ENCODE peak calls at places on chromosome 15, in nine cellular contexts. K, C, H, L, V, X, P, O and M are unnamed samples.

GRCh38 chr15:70267879-70268278 is 170.2 kb upstream of the TLE3 start:
- DNase-seq in H (no peak), P (no peak), L (no peak), V (no peak), C (no peak), O (no peak), X (peak), K (no peak), M (no peak)

GRCh38 chr15:55770261-55770660 is 27.3 kb upstream of the PRTG start:
- DNase-seq in L (no peak), O (no peak), V (no peak), X (no peak), C (no peak), P (no peak), K (no peak), H (no peak), M (no peak)

GRCh38 chr15:60120100-60120499 is 116.0 kb downstream of the FOXB1 start:
- DNase-seq in K (no peak), X (no peak), V (no peak), C (no peak), P (no peak), L (no peak), O (no peak), H (no peak), M (no peak)

GRCh38 chr15:66820474-66821258 is 118.6 kb downstream of the SMAD6 start:
- DNase-seq in H (no peak), C (no peak), L (no peak), P (no peak), X (peak), O (no peak), K (no peak), V (no peak), M (no peak)

GRCh38 chr15:68252925-68253534 is 23.5 kb upstream of the CLN6 start:
- DNase-seq in V (no peak), L (peak), C (peak), X (peak), H (peak), P (no peak), O (no peak), K (peak), M (peak)

GRCh38 chr15:80991446-80991845 is 1.8 kb upstream of the MESD start:
- DNase-seq in V (no peak), H (no peak), O (peak), K (no peak), X (no peak), C (peak), L (no peak), P (peak), M (no peak)

GRCh38 chr15:32818758-32819405 is 101.1 kb downstream of the GREM1 start:
- DNase-seq in K (no peak), V (no peak), O (no peak), P (no peak), X (peak), L (no peak), C (no peak), H (no peak), M (no peak)

GRCh38 chr15:93102211-93102610 is 13.2 kb upstream of the RGMA start:
- DNase-seq in V (no peak), L (no peak), H (no peak), K (no peak), C (no peak), O (no peak), X (no peak), P (no peak), M (no peak)

GRCh38 chr15:82737975-82738374 is 28.3 kb upstream of the AP3B2 start:
- DNase-seq in C (no peak), O (no peak), P (no peak), V (no peak), X (peak), H (no peak), L (no peak), K (no peak), M (no peak)

GRCh38 chr15:89101302-89102191 is 13.3 kb downstream of the ABHD2 start:
- DNase-seq in C (peak), V (no peak), O (peak), K (peak), P (no peak), L (no peak), X (peak), H (no peak), M (peak)

GRCh38 chr15:84633311-84634227 is 20.5 kb downstream of the WDR73 start:
- DNase-seq in X (peak), H (no peak), C (peak), K (peak), V (peak), P (peak), L (peak), O (peak), M (peak)

GRCh38 chr15:47496343-47497185 is 220.7 kb upstream of the SEMA6D start:
- DNase-seq in P (no peak), X (no peak), C (no peak), L (no peak), O (no peak), V (no peak), K (no peak), H (no peak), M (no peak)

GRCh38 chr15:64247535-64247905 is 84.7 kb upstream of the PPIB start:
- DNase-seq in H (no peak), P (no peak), V (no peak), X (no peak), O (no peak), C (no peak), K (no peak), L (no peak), M (no peak)

GRCh38 chr15:55379095-55379494 is 29.1 kb downstream of the CCPG1 start:
- DNase-seq in K (no peak), C (no peak), L (no peak), V (no peak), H (no peak), X (no peak), O (no peak), P (no peak), M (no peak)

GRCh38 chr15:62850791-62851291 is 191.7 kb upstream of the TPM1 start:
- DNase-seq in P (no peak), V (no peak), L (no peak), H (no peak), X (peak), K (peak), C (peak), O (no peak), M (no peak)

GRCh38 chr15:37933685-37934084 is 755 bp upstream of the TMCO5A start:
- DNase-seq in K (no peak), H (no peak), L (no peak), O (no peak), C (peak), P (no peak), V (no peak), X (no peak), M (no peak)

GRCh38 chr15:84953136-84953535 is 28.5 kb upstream of the PDE8A start:
- DNase-seq in O (no peak), P (no peak), V (no peak), K (no peak), L (no peak), H (no peak), C (no peak), X (no peak), M (no peak)

GRCh38 chr15:58346361-58346760 is 85.4 kb upstream of the LIPC start:
- DNase-seq in C (peak), X (no peak), V (no peak), K (peak), L (no peak), O (no peak), P (no peak), H (no peak), M (no peak)

GRCh38 chr15:45200799-45201556 is 13.2 kb upstream of the SHF start:
- DNase-seq in P (peak), O (peak), H (peak), C (peak), X (peak), L (peak), V (peak), K (peak), M (peak)

GRCh38 chr15:84681822-84682221 is 23.8 kb upstream of the NMB start:
- DNase-seq in V (peak), K (no peak), X (no peak), P (no peak), C (peak), O (no peak), H (no peak), L (peak), M (no peak)

GRCh38 chr15:96807361-96807760 is 476.9 kb downstream of the NR2F2 start:
- DNase-seq in C (no peak), O (no peak), K (no peak), P (no peak), V (no peak), L (no peak), H (no peak), X (no peak), M (no peak)

GRCh38 chr15:46502668-46503067 is 867.8 kb downstream of the SQOR start:
- DNase-seq in H (no peak), L (no peak), O (no peak), V (no peak), C (peak), X (no peak), K (no peak), P (no peak), M (no peak)

GRCh38 chr15:29136815-29137214 is 132.8 kb downstream of the NSMCE3 start:
- DNase-seq in P (no peak), L (no peak), K (no peak), H (no peak), V (no peak), O (no peak), X (no peak), C (no peak), M (peak)

GRCh38 chr15:73196113-73196512 is 143.8 kb downstream of the NEO1 start:
- DNase-seq in C (no peak), L (no peak), V (no peak), O (no peak), K (no peak), P (no peak), X (no peak), H (no peak), M (no peak)

GRCh38 chr15:63030101-63030528 is 12.4 kb upstream of the TPM1 start:
- DNase-seq in P (no peak), L (no peak), X (no peak), H (no peak), K (no peak), C (no peak), O (no peak), V (no peak), M (no peak)

GRCh38 chr15:64344651-64345262 is 11.2 kb downstream of the CSNK1G1 start:
- DNase-seq in X (no peak), P (no peak), O (no peak), H (no peak), L (no peak), V (no peak), K (no peak), C (peak), M (no peak)

GRCh38 chr15:37101634-37102314 is 1.4 kb upstream of the MEIS2 start:
- DNase-seq in H (no peak), O (peak), P (peak), L (no peak), K (peak), X (peak), C (peak), V (no peak), M (no peak)

GRCh38 chr15:101472033-101472432 is 17.5 kb downstream of the PCSK6 start:
- DNase-seq in P (no peak), H (no peak), V (no peak), X (no peak), L (no peak), O (no peak), C (no peak), K (no peak), M (no peak)

GRCh38 chr15:41153733-41154132 is 37.7 kb upstream of the INO80 start:
- DNase-seq in P (no peak), C (no peak), V (no peak), K (no peak), X (no peak), H (no peak), O (no peak), L (no peak), M (no peak)

GRCh38 chr15:51982013-51982769 is 10.6 kb upstream of the LEO1 start:
- DNase-seq in H (peak), K (no peak), V (no peak), O (peak), X (peak), C (peak), P (no peak), L (peak), M (no peak)

GRCh38 chr15:50251638-50252182 is 13.8 kb downstream of the HDC start:
- DNase-seq in C (no peak), K (no peak), L (no peak), V (no peak), O (no peak), X (no peak), P (no peak), H (no peak), M (no peak)

GRCh38 chr15:74265046-74265639 is 29.0 kb downstream of the CCDC33 start:
- DNase-seq in V (no peak), C (peak), K (no peak), L (no peak), H (no peak), P (no peak), X (peak), O (peak), M (no peak)

GRCh38 chr15:73956276-73957086 is 30.2 kb downstream of the LOXL1 start:
- DNase-seq in H (peak), L (no peak), V (no peak), P (no peak), C (peak), O (no peak), K (peak), X (peak), M (no peak)